ENCODE peak calls at places on chromosome 16, in seven cellular contexts. B, P, R, O, K, Y and U are unnamed samples.

GRCh38 chr16:57781741-57782606 is 20.3 kb downstream of the KIFC3 start:
- DNase-seq in B (no peak), P (no peak), R (no peak), O (peak), K (no peak), Y (no peak), U (no peak)

GRCh38 chr16:2035431-2036199 is 8.9 kb downstream of the NHERF2 start:
- DNase-seq in B (no peak), P (no peak), R (no peak), O (peak), K (no peak), Y (no peak), U (no peak)

GRCh38 chr16:54067317-54068065 is 219.1 kb downstream of the IRX3 start:
- DNase-seq in B (no peak), P (no peak), R (no peak), O (peak), K (no peak), Y (no peak), U (no peak)

GRCh38 chr16:75306102-75306762 is 54.8 kb upstream of the BCAR1 start:
- DNase-seq in B (no peak), P (no peak), R (peak), O (peak), K (no peak), Y (no peak), U (no peak)

GRCh38 chr16:35744084-35744483 is 2284.7 kb downstream of the TP53TG3F start:
- DNase-seq in B (no peak), P (no peak), R (no peak), O (no peak), K (no peak), Y (no peak), U (no peak)

GRCh38 chr16:11060856-11061255 is 116.5 kb downstream of the CLEC16A start:
- DNase-seq in B (no peak), P (no peak), R (no peak), O (no peak), K (no peak), Y (no peak), U (no peak)

GRCh38 chr16:53952215-53953208 is 248.6 kb downstream of the FTO start:
- DNase-seq in B (no peak), P (no peak), R (no peak), O (no peak), K (no peak), Y (no peak), U (no peak)

GRCh38 chr16:11016993-11017392 is 72.6 kb downstream of the CLEC16A start:
- DNase-seq in B (no peak), P (no peak), R (peak), O (peak), K (no peak), Y (no peak), U (no peak)

GRCh38 chr16:49335828-49336227 is 37.8 kb upstream of the C16orf78 start:
- DNase-seq in B (no peak), P (no peak), R (no peak), O (no peak), K (no peak), Y (no peak), U (no peak)

GRCh38 chr16:58654456-58655214 is 25.0 kb upstream of the CNOT1 start:
- DNase-seq in B (no peak), P (no peak), R (no peak), O (peak), K (no peak), Y (no peak), U (no peak)

GRCh38 chr16:86029131-86029741 is 130.3 kb downstream of the IRF8 start:
- DNase-seq in B (no peak), P (no peak), R (no peak), O (no peak), K (no peak), Y (no peak), U (no peak)

GRCh38 chr16:25148568-25149215 is 37.1 kb downstream of the LCMT1 start:
- DNase-seq in B (peak), P (no peak), R (no peak), O (no peak), K (no peak), Y (peak), U (peak)

GRCh38 chr16:76081936-76082335 is 195.3 kb upstream of the CNTNAP4 start:
- DNase-seq in B (no peak), P (no peak), R (no peak), O (no peak), K (no peak), Y (no peak), U (no peak)

GRCh38 chr16:84314814-84315213 is 20.1 kb downstream of the WFDC1 start:
- DNase-seq in B (no peak), P (no peak), R (no peak), O (no peak), K (no peak), Y (no peak), U (no peak)

GRCh38 chr16:4136229-4136813 is 20.1 kb upstream of the ADCY9 start:
- DNase-seq in B (no peak), P (no peak), R (peak), O (no peak), K (no peak), Y (no peak), U (peak)

GRCh38 chr16:84334058-84334457 is 34.3 kb upstream of the ATP2C2 start:
- DNase-seq in B (no peak), P (no peak), R (no peak), O (no peak), K (no peak), Y (no peak), U (no peak)

GRCh38 chr16:15621889-15622288 is 21.1 kb downstream of the MARF1 start:
- DNase-seq in B (no peak), P (no peak), R (no peak), O (no peak), K (no peak), Y (no peak), U (no peak)

GRCh38 chr16:77213542-77214108 is 14.4 kb downstream of the SYCE1L start:
- DNase-seq in B (no peak), P (no peak), R (peak), O (peak), K (no peak), Y (no peak), U (no peak)

GRCh38 chr16:63617990-63618763 is 1503.7 kb downstream of the CDH11 start:
- DNase-seq in B (no peak), P (no peak), R (no peak), O (no peak), K (no peak), Y (no peak), U (peak)

GRCh38 chr16:24427840-24428239 is 111.5 kb upstream of the RBBP6 start:
- DNase-seq in B (no peak), P (no peak), R (no peak), O (no peak), K (no peak), Y (no peak), U (no peak)

GRCh38 chr16:19474617-19475016 is 47.3 kb downstream of the GDE1 start:
- DNase-seq in B (no peak), P (no peak), R (no peak), O (no peak), K (no peak), Y (no peak), U (no peak)

GRCh38 chr16:17273142-17273561 is 197.6 kb downstream of the XYLT1 start:
- DNase-seq in B (no peak), P (no peak), R (peak), O (peak), K (no peak), Y (no peak), U (no peak)

GRCh38 chr16:67552476-67552875 is 9.8 kb upstream of the CTCF start:
- DNase-seq in B (no peak), P (no peak), R (no peak), O (no peak), K (no peak), Y (no peak), U (no peak)

GRCh38 chr16:85557976-85558589 is 55.0 kb upstream of the GSE1 start:
- DNase-seq in B (no peak), P (no peak), R (no peak), O (no peak), K (no peak), Y (no peak), U (no peak)

GRCh38 chr16:19006446-19007315 is 22.9 kb downstream of the TMC7 start:
- DNase-seq in B (no peak), P (no peak), R (no peak), O (peak), K (no peak), Y (no peak), U (no peak)

GRCh38 chr16:24151482-24151939 is 104.6 kb upstream of the CACNG3 start:
- DNase-seq in B (no peak), P (no peak), R (no peak), O (no peak), K (no peak), Y (no peak), U (no peak)

GRCh38 chr16:56510544-56510943 is 9.3 kb downstream of the BBS2 start:
- DNase-seq in B (no peak), P (no peak), R (no peak), O (no peak), K (no peak), Y (no peak), U (no peak)

GRCh38 chr16:88691924-88692560 is 5.7 kb upstream of the SNAI3 start:
- DNase-seq in B (no peak), P (no peak), R (no peak), O (no peak), K (no peak), Y (no peak), U (no peak)

GRCh38 chr16:88804552-88805339 is 1.2 kb downstream of the CDT1 start:
- DNase-seq in B (no peak), P (no peak), R (no peak), O (peak), K (peak), Y (no peak), U (peak)

GRCh38 chr16:11224894-11225676 is 30.9 kb downstream of the SOCS1 start:
- DNase-seq in B (no peak), P (peak), R (no peak), O (no peak), K (no peak), Y (no peak), U (no peak)

GRCh38 chr16:68074850-68075249 is 10.3 kb upstream of the NFATC3 start:
- DNase-seq in B (no peak), P (peak), R (no peak), O (no peak), K (no peak), Y (no peak), U (no peak)

GRCh38 chr16:78551487-78552085 is 452.1 kb downstream of the WWOX start:
- DNase-seq in B (no peak), P (no peak), R (no peak), O (no peak), K (no peak), Y (peak), U (peak)

GRCh38 chr16:28202147-28202746 is 9.5 kb downstream of the XPO6 start:
- DNase-seq in B (no peak), P (no peak), R (no peak), O (no peak), K (no peak), Y (no peak), U (no peak)

GRCh38 chr16:17515421-17516210 is 44.9 kb upstream of the XYLT1 start:
- DNase-seq in B (no peak), P (no peak), R (no peak), O (no peak), K (no peak), Y (no peak), U (no peak)

GRCh38 chr16:67555795-67556212 is 6.5 kb upstream of the CTCF start:
- DNase-seq in B (no peak), P (no peak), R (peak), O (no peak), K (no peak), Y (no peak), U (no peak)

GRCh38 chr16:588639-588888 is 1.3 kb upstream of the RAB40C start:
- DNase-seq in B (peak), P (no peak), R (no peak), O (no peak), K (no peak), Y (no peak), U (peak)

GRCh38 chr16:85948870-85949269 is 49.9 kb downstream of the IRF8 start:
- DNase-seq in B (no peak), P (peak), R (no peak), O (no peak), K (no peak), Y (no peak), U (no peak)

GRCh38 chr16:84851192-84852127 is 31.7 kb downstream of the CRISPLD2 start:
- DNase-seq in B (no peak), P (no peak), R (no peak), O (peak), K (no peak), Y (no peak), U (no peak)

GRCh38 chr16:86313631-86314030 is 196.7 kb upstream of the FOXF1 start:
- DNase-seq in B (no peak), P (no peak), R (no peak), O (no peak), K (no peak), Y (no peak), U (no peak)

GRCh38 chr16:84585886-84586285 is 32.0 kb downstream of the COTL1 start:
- DNase-seq in B (peak), P (no peak), R (peak), O (no peak), K (peak), Y (peak), U (peak)

DNA sequence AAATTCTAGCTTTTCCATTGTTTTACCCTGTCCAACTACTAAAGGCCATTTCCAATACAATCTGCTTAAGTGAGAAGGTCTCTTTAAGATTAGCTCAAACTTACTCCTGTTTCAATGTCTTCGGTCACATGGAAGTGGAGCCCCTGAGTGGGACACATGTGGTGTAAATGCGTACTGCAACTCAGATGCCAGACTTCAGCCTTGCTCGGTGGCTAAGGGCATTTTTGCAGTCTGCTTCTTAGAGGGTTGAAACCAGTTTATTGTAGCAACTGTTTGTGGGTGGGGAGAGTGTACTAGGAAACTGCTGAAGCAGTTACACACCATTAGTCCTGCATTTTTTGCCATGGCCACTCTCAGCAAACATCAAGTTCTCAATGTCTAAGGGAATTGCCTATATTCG is 140.6 kb downstream of the PARN start:
- DNase-seq in B (peak), P (no peak), R (peak), O (peak), K (peak), Y (no peak), U (peak)
- TF ChIP-seq SP1 in B (no peak), P (no peak), R (no peak), O (no peak), K (no peak), Y (no peak), U (no peak)

GRCh38 chr16:69890114-69890890 is 60.8 kb upstream of the CLEC18A start:
- DNase-seq in B (peak), P (no peak), R (no peak), O (no peak), K (no peak), Y (no peak), U (peak)
- TF ChIP-seq SP1 in B (no peak), P (no peak), R (no peak), O (no peak), K (no peak), Y (no peak), U (no peak)

GRCh38 chr16:89898201-89898967 is 20.3 kb upstream of the MC1R start:
- DNase-seq in B (no peak), P (no peak), R (no peak), O (no peak), K (no peak), Y (no peak), U (no peak)
- TF ChIP-seq SP1 in B (no peak), P (no peak), R (no peak), O (no peak), K (no peak), Y (no peak), U (no peak)

DNA sequence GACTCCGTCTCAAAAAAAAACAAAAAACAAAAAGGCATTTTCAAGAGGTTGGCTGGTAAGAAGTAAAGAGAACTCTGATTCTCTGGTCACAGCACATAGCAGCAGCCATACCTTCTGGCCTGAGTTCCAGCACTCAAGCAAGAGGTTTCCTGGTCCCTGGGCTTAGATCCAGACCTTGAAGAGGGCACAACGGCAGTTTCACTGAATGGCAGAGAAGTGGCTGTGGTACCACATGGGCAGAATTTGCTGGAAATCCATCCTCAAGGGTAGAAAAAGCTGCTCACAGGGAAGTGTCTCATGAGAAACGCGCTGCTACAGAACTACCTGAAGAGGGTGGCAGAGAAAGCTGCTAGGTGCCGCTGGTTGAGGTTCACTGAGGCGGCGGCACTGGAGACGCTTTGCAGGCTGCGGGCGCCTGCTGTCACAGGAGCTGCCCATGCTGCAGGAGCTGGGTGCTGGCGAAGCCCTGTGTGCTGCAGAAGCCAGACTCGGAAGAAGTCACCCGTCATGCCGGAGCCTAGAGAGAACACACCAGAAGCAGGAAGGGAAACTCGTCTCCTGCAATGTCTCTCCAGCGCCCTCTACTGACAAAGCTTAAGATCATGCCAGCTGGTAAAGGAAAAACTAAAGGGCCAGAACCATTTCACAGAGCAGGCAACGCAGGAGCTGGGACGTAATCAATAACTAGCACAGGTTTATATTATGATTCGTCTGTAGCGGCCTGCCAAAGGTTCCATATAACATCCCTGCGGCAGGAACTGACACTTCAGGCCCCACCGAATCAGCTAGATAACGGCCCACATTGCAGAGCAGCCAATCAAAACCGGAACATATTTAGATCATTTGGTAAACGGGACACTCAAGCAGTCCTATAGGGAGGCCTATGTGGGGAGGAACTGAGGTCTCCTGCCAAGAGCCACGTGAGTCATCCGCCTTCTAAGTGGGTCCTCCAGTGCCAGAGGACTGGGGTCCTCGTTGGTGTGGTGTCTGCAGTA is 5.4 kb upstream of the ZNF213 start:
- DNase-seq in B (peak), P (no peak), R (no peak), O (peak), K (peak), Y (peak), U (peak)
- TF ChIP-seq SP1 in B (no peak), P (no peak), R (no peak), O (no peak), K (no peak), Y (no peak), U (peak)

DNA sequence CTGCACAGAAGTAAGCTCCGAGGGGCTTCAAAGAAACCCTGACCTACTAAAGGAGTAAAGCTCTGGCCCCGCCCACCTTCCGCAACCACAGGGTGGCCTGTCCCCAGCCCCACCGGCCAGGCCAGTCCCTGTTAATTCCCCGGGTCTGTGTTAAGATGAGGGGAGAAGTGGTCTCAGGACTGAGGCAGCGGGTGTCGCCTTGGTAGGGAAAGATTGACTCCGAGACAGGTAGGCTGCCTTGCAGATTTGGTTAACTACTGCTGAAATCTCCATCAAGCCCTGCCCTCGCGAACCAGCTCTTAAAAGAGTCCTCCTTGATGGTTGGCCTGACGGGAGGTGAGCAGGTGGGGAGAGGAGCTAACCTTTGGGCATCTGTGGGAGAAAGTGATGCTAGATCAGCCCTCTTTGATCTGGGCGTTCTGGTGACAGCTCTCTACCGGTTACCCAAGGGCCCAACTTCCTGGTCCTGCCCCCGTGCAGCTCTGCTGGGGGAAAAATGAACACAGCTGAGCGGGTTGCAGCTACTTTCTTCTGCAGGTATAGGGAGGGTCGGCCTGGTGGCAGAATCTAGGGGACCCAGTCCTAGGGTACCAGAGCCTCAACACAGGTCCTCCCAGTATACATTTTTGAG is 2.8 kb downstream of the SHISA9 start:
- DNase-seq in B (no peak), P (no peak), R (no peak), O (no peak), K (no peak), Y (no peak), U (peak)
- TF ChIP-seq SP1 in B (no peak), P (no peak), R (no peak), O (no peak), K (no peak), Y (no peak), U (no peak)

GRCh38 chr16:66095676-66096075 is 270.8 kb upstream of the CDH5 start:
- DNase-seq in B (no peak), P (no peak), R (no peak), O (no peak), K (no peak), Y (no peak), U (no peak)
- TF ChIP-seq SP1 in B (no peak), P (no peak), R (no peak), O (no peak), K (no peak), Y (no peak), U (no peak)

GRCh38 chr16:3112881-3113574 is 642 bp downstream of the ZNF205 start:
- DNase-seq in B (no peak), P (no peak), R (no peak), O (no peak), K (no peak), Y (no peak), U (no peak)

GRCh38 chr16:3115561-3115960 is 3.2 kb downstream of the ZNF205 start:
- DNase-seq in B (no peak), P (no peak), R (no peak), O (no peak), K (no peak), Y (no peak), U (peak)

GRCh38 chr16:3115011-3115410 is 2.6 kb downstream of the ZNF205 start:
- DNase-seq in B (no peak), P (no peak), R (no peak), O (no peak), K (no peak), Y (no peak), U (no peak)

GRCh38 chr16:3113765-3114479 is 1.5 kb downstream of the ZNF205 start:
- DNase-seq in B (no peak), P (no peak), R (no peak), O (no peak), K (peak), Y (no peak), U (no peak)

GRCh38 chr16:3112058-3112880 is at the start of gene ZNF205:
- DNase-seq in B (peak), P (no peak), R (no peak), O (peak), K (peak), Y (no peak), U (peak)
- TF ChIP-seq SP1 in B (no peak), P (no peak), R (peak), O (peak), K (no peak), Y (peak), U (peak)

GRCh38 chr16:31429314-31429713 is 1.2 kb upstream of the COX6A2 start:
- DNase-seq in B (no peak), P (no peak), R (no peak), O (no peak), K (no peak), Y (no peak), U (no peak)
- TF ChIP-seq SP1 in B (no peak), P (no peak), R (no peak), O (no peak), K (no peak), Y (no peak), U (no peak)